ENCODE peak calls at places on chromosomes 12 and 14, in nine cellular contexts. One of them, this sample, is unnamed. For H3K4me1, the result is how much of the 10 kb centered on the place peaks cover.

GRCh38 chr14:75636100-75636692 is 24.5 kb downstream of the ERG28 start:
- DNase-seq in esophagus muscularis mucosa: no peak
- DNase-seq in transverse colon: no peak
- DNase-seq in MM.1S: no peak
- DNase-seq in left ventricle myocardium inferior: no peak
- DNase-seq in tibial artery: no peak
- DNase-seq in pancreas: no peak
- DNase-seq in A673: no peak
- DNase-seq in IMR-90: peak
- DNase-seq in this sample: no peak

GRCh38 chr12:57553343-57554202 is 3.7 kb downstream of the KIF5A start:
- DNase-seq in esophagus muscularis mucosa: no peak
- DNase-seq in transverse colon: no peak
- DNase-seq in MM.1S: no peak
- DNase-seq in left ventricle myocardium inferior: no peak
- DNase-seq in tibial artery: no peak
- DNase-seq in pancreas: no peak
- DNase-seq in A673: peak
- DNase-seq in IMR-90: no peak
- DNase-seq in this sample: no peak

GRCh38 chr12:59046763-59047534 is 126.6 kb upstream of the LRIG3 start:
- DNase-seq in esophagus muscularis mucosa: no peak
- DNase-seq in transverse colon: no peak
- DNase-seq in MM.1S: no peak
- DNase-seq in left ventricle myocardium inferior: no peak
- DNase-seq in tibial artery: no peak
- DNase-seq in pancreas: no peak
- DNase-seq in A673: no peak
- DNase-seq in IMR-90: no peak
- DNase-seq in this sample: no peak

GRCh38 chr12:27048822-27049752 is 26.7 kb downstream of the MED21 start:
- DNase-seq in esophagus muscularis mucosa: no peak
- DNase-seq in transverse colon: no peak
- DNase-seq in MM.1S: no peak
- DNase-seq in left ventricle myocardium inferior: no peak
- DNase-seq in tibial artery: no peak
- DNase-seq in pancreas: no peak
- DNase-seq in A673: peak
- DNase-seq in IMR-90: peak
- DNase-seq in this sample: no peak

GRCh38 chr12:90770861-90771260 is 184.1 kb downstream of the CCER1 start:
- DNase-seq in esophagus muscularis mucosa: no peak
- DNase-seq in transverse colon: no peak
- DNase-seq in MM.1S: no peak
- DNase-seq in left ventricle myocardium inferior: no peak
- DNase-seq in tibial artery: no peak
- DNase-seq in pancreas: no peak
- DNase-seq in A673: no peak
- DNase-seq in IMR-90: no peak
- DNase-seq in this sample: no peak

GRCh38 chr12:49791156-49791555 is 37.1 kb downstream of the NCKAP5L start:
- DNase-seq in esophagus muscularis mucosa: no peak
- DNase-seq in transverse colon: no peak
- DNase-seq in MM.1S: no peak
- DNase-seq in left ventricle myocardium inferior: no peak
- DNase-seq in tibial artery: no peak
- DNase-seq in pancreas: no peak
- DNase-seq in A673: no peak
- DNase-seq in IMR-90: no peak
- DNase-seq in this sample: no peak

GRCh38 chr14:45651906-45652305 is 398.9 kb upstream of the MIS18BP1 start:
- DNase-seq in esophagus muscularis mucosa: no peak
- DNase-seq in transverse colon: no peak
- DNase-seq in MM.1S: no peak
- DNase-seq in left ventricle myocardium inferior: no peak
- DNase-seq in tibial artery: no peak
- DNase-seq in pancreas: no peak
- DNase-seq in A673: no peak
- DNase-seq in IMR-90: no peak
- DNase-seq in this sample: no peak

GRCh38 chr12:104643921-104644669 is 187.3 kb downstream of the CHST11 start:
- DNase-seq in esophagus muscularis mucosa: no peak
- DNase-seq in transverse colon: peak
- DNase-seq in MM.1S: peak
- DNase-seq in left ventricle myocardium inferior: peak
- DNase-seq in tibial artery: no peak
- DNase-seq in pancreas: no peak
- DNase-seq in A673: no peak
- DNase-seq in IMR-90: no peak
- DNase-seq in this sample: peak

GRCh38 chr12:99985129-99985570 is 414 bp upstream of the ANKS1B start:
- DNase-seq in esophagus muscularis mucosa: peak
- DNase-seq in transverse colon: no peak
- DNase-seq in MM.1S: peak
- DNase-seq in left ventricle myocardium inferior: no peak
- DNase-seq in tibial artery: no peak
- DNase-seq in pancreas: no peak
- DNase-seq in A673: no peak
- DNase-seq in IMR-90: no peak
- DNase-seq in this sample: no peak

GRCh38 chr14:100738269-100738691 is 11.6 kb downstream of the DLK1 start:
- DNase-seq in esophagus muscularis mucosa: no peak
- DNase-seq in transverse colon: no peak
- DNase-seq in MM.1S: no peak
- DNase-seq in left ventricle myocardium inferior: no peak
- DNase-seq in tibial artery: no peak
- DNase-seq in pancreas: no peak
- DNase-seq in A673: no peak
- DNase-seq in IMR-90: no peak
- DNase-seq in this sample: peak

GRCh38 chr12:108856170-108856427 is 1.3 kb downstream of the SSH1 start:
- DNase-seq in esophagus muscularis mucosa: no peak
- DNase-seq in transverse colon: no peak
- DNase-seq in MM.1S: no peak
- DNase-seq in left ventricle myocardium inferior: no peak
- DNase-seq in tibial artery: no peak
- DNase-seq in pancreas: peak
- DNase-seq in A673: no peak
- DNase-seq in IMR-90: no peak
- DNase-seq in this sample: peak

GRCh38 chr12:30696486-30696885 is 817 bp upstream of the IPO8 start:
- DNase-seq in esophagus muscularis mucosa: no peak
- DNase-seq in transverse colon: no peak
- DNase-seq in MM.1S: no peak
- DNase-seq in left ventricle myocardium inferior: no peak
- DNase-seq in tibial artery: no peak
- DNase-seq in pancreas: peak
- DNase-seq in A673: no peak
- DNase-seq in IMR-90: no peak
- DNase-seq in this sample: no peak

GRCh38 chr14:93103392-93104080 is 12.2 kb downstream of the ITPK1 start:
- DNase-seq in esophagus muscularis mucosa: no peak
- DNase-seq in transverse colon: peak
- DNase-seq in MM.1S: peak
- DNase-seq in left ventricle myocardium inferior: no peak
- DNase-seq in tibial artery: no peak
- DNase-seq in pancreas: no peak
- DNase-seq in A673: no peak
- DNase-seq in IMR-90: no peak
- DNase-seq in this sample: peak

GRCh38 chr12:14554281-14555008 is 13.2 kb downstream of the PLBD1 start:
- DNase-seq in esophagus muscularis mucosa: no peak
- DNase-seq in transverse colon: peak
- DNase-seq in MM.1S: no peak
- DNase-seq in left ventricle myocardium inferior: peak
- DNase-seq in tibial artery: peak
- DNase-seq in pancreas: peak
- DNase-seq in A673: peak
- DNase-seq in IMR-90: no peak
- DNase-seq in this sample: peak

GRCh38 chr12:123998960-123999359 is 25.9 kb downstream of the ZNF664 start:
- DNase-seq in esophagus muscularis mucosa: no peak
- DNase-seq in transverse colon: no peak
- DNase-seq in MM.1S: no peak
- DNase-seq in left ventricle myocardium inferior: no peak
- DNase-seq in tibial artery: no peak
- DNase-seq in pancreas: no peak
- DNase-seq in A673: no peak
- DNase-seq in IMR-90: peak
- DNase-seq in this sample: no peak

GRCh38 chr12:120062976-120063579 is 53.5 kb downstream of the RAB35 start:
- DNase-seq in esophagus muscularis mucosa: no peak
- DNase-seq in transverse colon: no peak
- DNase-seq in MM.1S: no peak
- DNase-seq in left ventricle myocardium inferior: no peak
- DNase-seq in tibial artery: no peak
- DNase-seq in pancreas: no peak
- DNase-seq in A673: no peak
- DNase-seq in IMR-90: no peak
- DNase-seq in this sample: no peak

GRCh38 chr12:78793491-78793890 is 71.1 kb upstream of the SYT1 start:
- DNase-seq in esophagus muscularis mucosa: no peak
- DNase-seq in transverse colon: no peak
- DNase-seq in MM.1S: no peak
- DNase-seq in left ventricle myocardium inferior: no peak
- DNase-seq in tibial artery: no peak
- DNase-seq in pancreas: no peak
- DNase-seq in A673: no peak
- DNase-seq in IMR-90: peak
- DNase-seq in this sample: no peak

DNA sequence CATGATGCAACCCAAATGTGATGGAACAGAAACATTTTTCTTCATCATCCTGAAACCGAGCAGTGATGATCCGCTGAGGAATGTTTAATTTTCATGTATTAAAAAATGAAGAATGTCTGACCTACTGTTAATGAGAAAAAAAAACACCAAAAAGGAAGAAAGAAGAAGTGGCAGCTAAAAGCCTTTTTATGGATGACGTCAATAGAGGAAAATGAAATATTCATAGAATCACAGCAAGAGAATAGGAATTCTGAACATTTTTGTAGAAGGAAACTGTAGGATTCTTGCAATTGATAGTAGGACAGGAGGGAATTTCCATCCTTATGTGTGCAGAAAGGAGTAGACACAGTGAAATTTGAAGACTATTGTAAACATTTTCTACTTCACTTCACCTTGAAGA is 112.9 kb downstream of the PRKCH start:
- DNase-seq in esophagus muscularis mucosa: no peak
- DNase-seq in transverse colon: no peak
- DNase-seq in MM.1S: no peak
- DNase-seq in left ventricle myocardium inferior: no peak
- DNase-seq in tibial artery: no peak
- DNase-seq in pancreas: no peak
- DNase-seq in A673: no peak
- DNase-seq in IMR-90: peak
- DNase-seq in this sample: no peak
- H3K4me1 ChIP-seq in esophagus muscularis mucosa: under half
- H3K4me1 ChIP-seq in transverse colon: under half
- H3K4me1 ChIP-seq in MM.1S: under half
- H3K4me1 ChIP-seq in left ventricle myocardium inferior: half or more
- H3K4me1 ChIP-seq in tibial artery: under half
- H3K4me1 ChIP-seq in pancreas: under half
- H3K4me1 ChIP-seq in A673: under half
- H3K4me1 ChIP-seq in IMR-90: under half
- H3K4me1 ChIP-seq in this sample: under half

GRCh38 chr12:80946591-80946990 is 8.9 kb upstream of the LIN7A start:
- DNase-seq in esophagus muscularis mucosa: no peak
- DNase-seq in transverse colon: no peak
- DNase-seq in MM.1S: no peak
- DNase-seq in left ventricle myocardium inferior: no peak
- DNase-seq in tibial artery: no peak
- DNase-seq in pancreas: no peak
- DNase-seq in A673: peak
- DNase-seq in IMR-90: peak
- DNase-seq in this sample: no peak
- TF ChIP-seq CTCF in esophagus muscularis mucosa: no peak
- TF ChIP-seq CTCF in transverse colon: no peak
- TF ChIP-seq CTCF in MM.1S: peak
- TF ChIP-seq CTCF in left ventricle myocardium inferior: peak
- TF ChIP-seq CTCF in tibial artery: no peak
- TF ChIP-seq CTCF in pancreas: no peak
- TF ChIP-seq CTCF in A673: peak
- TF ChIP-seq CTCF in IMR-90: peak
- TF ChIP-seq CTCF in this sample: peak

DNA sequence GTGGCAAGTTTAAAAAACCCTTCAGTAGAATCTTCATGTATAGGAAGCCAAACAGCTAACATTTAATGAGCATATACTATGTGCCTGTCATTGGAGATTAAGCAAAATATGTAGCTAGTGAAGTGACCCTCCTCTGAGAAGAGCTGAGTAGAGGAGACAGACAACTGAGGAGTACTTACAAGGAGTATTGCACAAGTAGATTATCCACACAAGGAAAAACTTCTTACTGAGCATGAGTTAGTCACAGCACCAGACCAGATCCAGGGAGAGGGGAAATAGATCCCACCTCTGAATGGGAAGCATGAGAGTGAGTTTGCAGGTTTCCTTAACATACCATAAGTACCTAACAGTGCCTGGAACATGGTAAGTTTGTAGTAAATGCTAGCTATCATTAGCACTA is 33.0 kb downstream of the FRMD6 start:
- DNase-seq in esophagus muscularis mucosa: no peak
- DNase-seq in transverse colon: no peak
- DNase-seq in MM.1S: no peak
- DNase-seq in left ventricle myocardium inferior: no peak
- DNase-seq in tibial artery: no peak
- DNase-seq in pancreas: no peak
- DNase-seq in A673: no peak
- DNase-seq in IMR-90: peak
- DNase-seq in this sample: no peak
- H3K27ac ChIP-seq in esophagus muscularis mucosa: no peak
- H3K27ac ChIP-seq in transverse colon: no peak
- H3K27ac ChIP-seq in MM.1S: no peak
- H3K27ac ChIP-seq in left ventricle myocardium inferior: no peak
- H3K27ac ChIP-seq in tibial artery: no peak
- H3K27ac ChIP-seq in pancreas: no peak
- H3K27ac ChIP-seq in A673: no peak
- H3K27ac ChIP-seq in IMR-90: no peak
- H3K27ac ChIP-seq in this sample: no peak

DNA sequence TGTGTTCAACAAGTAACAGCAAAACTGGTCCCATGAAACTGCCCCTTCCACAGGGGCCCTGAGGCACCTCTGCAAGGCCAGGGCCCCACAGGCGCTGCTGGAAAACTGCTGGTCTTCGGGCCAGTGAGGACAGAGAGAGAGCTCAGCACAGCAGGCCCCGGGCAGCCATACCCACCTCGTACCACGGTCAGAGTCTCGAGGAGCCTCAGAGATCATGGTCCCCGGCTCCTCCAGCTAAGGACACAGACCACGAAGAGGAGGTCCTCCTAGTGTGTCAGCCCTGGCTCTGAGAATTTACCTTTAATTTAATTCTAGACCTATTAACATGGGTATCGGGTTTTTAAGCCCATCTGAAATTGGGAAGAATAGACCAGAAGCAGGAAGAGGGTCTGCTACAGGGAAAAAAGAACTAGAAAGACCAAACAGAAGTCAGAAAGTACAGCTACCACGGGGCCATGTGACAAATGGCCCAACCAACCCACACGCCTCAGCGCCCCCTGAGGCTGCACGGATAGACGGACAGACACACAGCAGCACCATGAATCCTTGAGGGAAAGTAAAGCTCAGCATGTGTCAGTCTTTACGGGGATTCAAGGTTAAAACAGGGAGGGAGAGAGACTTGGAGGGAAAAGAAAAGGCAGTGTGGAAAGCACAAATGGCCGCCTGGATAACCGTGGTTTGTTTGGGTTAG is 22.9 kb downstream of the ANKRD9 start:
- DNase-seq in esophagus muscularis mucosa: no peak
- DNase-seq in transverse colon: no peak
- DNase-seq in MM.1S: no peak
- DNase-seq in left ventricle myocardium inferior: no peak
- DNase-seq in tibial artery: peak
- DNase-seq in pancreas: peak
- DNase-seq in A673: no peak
- DNase-seq in IMR-90: no peak
- DNase-seq in this sample: no peak
- H3K4me1 ChIP-seq in esophagus muscularis mucosa: under half
- H3K4me1 ChIP-seq in transverse colon: under half
- H3K4me1 ChIP-seq in MM.1S: under half
- H3K4me1 ChIP-seq in left ventricle myocardium inferior: under half
- H3K4me1 ChIP-seq in tibial artery: under half
- H3K4me1 ChIP-seq in pancreas: under half
- H3K4me1 ChIP-seq in A673: under half
- H3K4me1 ChIP-seq in IMR-90: under half
- H3K4me1 ChIP-seq in this sample: under half

This sample was measured in heart left ventricle.